ENCODE peak calls at places on chromosomes 2 and 18, in seven cellular contexts. V, N, M, A, W, T and G are unnamed samples.

GRCh38 chr2:222900354-222900753 is 39.5 kb downstream of the ACSL3 start:
- DNase-seq in V (no peak), N (no peak), M (no peak), A (no peak), W (no peak), T (no peak), G (no peak)

GRCh38 chr2:209663149-209663548 is 108.5 kb upstream of the UNC80 start:
- DNase-seq in V (no peak), N (no peak), M (no peak), A (peak; percentile 85), W (no peak), T (no peak), G (no peak)

GRCh38 chr2:167192833-167193232 is 304.6 kb downstream of the XIRP2 start:
- DNase-seq in V (no peak), N (no peak), M (no peak), A (no peak), W (no peak), T (no peak), G (no peak)

GRCh38 chr2:101109451-101110140 is 41.6 kb downstream of the TBC1D8 start:
- DNase-seq in V (no peak), N (no peak), M (no peak), A (no peak), W (no peak), T (no peak), G (no peak)

GRCh38 chr2:156110890-156111289 is 221.6 kb downstream of the NR4A2 start:
- DNase-seq in V (peak; percentile 37), N (peak; percentile 37), M (no peak), A (no peak), W (no peak), T (peak; percentile 45), G (no peak)

GRCh38 chr18:10454800-10455550 is 540 bp downstream of the APCDD1 start:
- DNase-seq in V (peak; percentile 36), N (no peak), M (peak; percentile 32), A (no peak), W (peak; percentile 68), T (no peak), G (peak; percentile 30)

GRCh38 chr18:62715829-62716678 is 713 bp downstream of the PHLPP1 start:
- DNase-seq in V (peak; percentile 50), N (peak; percentile 16), M (peak; percentile 40), A (peak; percentile 78), W (peak; percentile 66), T (peak; percentile 57), G (peak; percentile 38)

GRCh38 chr2:176096986-176097819 is 2.4 kb upstream of the HOXD12 start:
- DNase-seq in V (peak; percentile 86), N (peak; percentile 66), M (peak; percentile 73), A (peak; percentile 74), W (peak; percentile 75), T (peak; percentile 75), G (peak; percentile 82)

GRCh38 chr18:26745288-26745975 is 120.1 kb downstream of the AQP4 start:
- DNase-seq in V (no peak), N (no peak), M (no peak), A (no peak), W (no peak), T (no peak), G (peak; percentile 66)

GRCh38 chr2:113848758-113849460 is 41.0 kb upstream of the ACTR3 start:
- DNase-seq in V (no peak), N (peak; percentile 13), M (no peak), A (no peak), W (no peak), T (no peak), G (no peak)

GRCh38 chr2:121810959-121811853 is 55.8 kb downstream of the TSN start:
- DNase-seq in V (peak; percentile 58), N (peak; percentile 35), M (peak; percentile 54), A (peak; percentile 84), W (peak; percentile 53), T (peak; percentile 30), G (peak; percentile 23)

GRCh38 chr18:2325308-2325849 is 245.9 kb downstream of the METTL4 start:
- DNase-seq in V (peak; percentile 9), N (no peak), M (no peak), A (no peak), W (no peak), T (no peak), G (no peak)
- TF ChIP-seq CTCF in V (no peak), N (no peak), M (no peak), A (no peak), W (no peak), T (no peak), G (no peak)

DNA sequence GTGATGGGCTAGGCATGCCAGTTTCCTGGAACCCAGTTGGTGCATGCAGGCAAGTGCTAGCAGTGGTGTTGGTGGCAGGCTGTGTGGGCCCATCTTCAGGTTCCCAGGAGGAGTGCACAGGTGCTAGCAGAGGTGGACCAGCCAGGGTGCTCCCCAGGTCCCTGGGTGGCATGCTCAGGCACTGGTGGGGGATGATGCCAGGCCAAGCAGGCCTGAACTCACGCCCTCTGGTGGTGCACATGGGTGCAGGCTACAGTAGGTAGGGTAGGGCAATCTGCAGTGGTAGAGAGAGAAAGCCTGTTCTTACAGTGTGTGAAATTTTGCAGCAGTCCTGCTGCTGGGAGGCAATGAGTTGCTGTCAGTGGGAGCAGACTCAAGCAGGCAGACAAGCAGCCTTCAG is 1651.8 kb downstream of the DPP10 start:
- DNase-seq in V (no peak), N (no peak), M (no peak), A (no peak), W (no peak), T (no peak), G (no peak)
- TF ChIP-seq CTCF in V (no peak), N (no peak), M (peak; percentile 41), A (no peak), W (no peak), T (no peak), G (no peak)

DNA sequence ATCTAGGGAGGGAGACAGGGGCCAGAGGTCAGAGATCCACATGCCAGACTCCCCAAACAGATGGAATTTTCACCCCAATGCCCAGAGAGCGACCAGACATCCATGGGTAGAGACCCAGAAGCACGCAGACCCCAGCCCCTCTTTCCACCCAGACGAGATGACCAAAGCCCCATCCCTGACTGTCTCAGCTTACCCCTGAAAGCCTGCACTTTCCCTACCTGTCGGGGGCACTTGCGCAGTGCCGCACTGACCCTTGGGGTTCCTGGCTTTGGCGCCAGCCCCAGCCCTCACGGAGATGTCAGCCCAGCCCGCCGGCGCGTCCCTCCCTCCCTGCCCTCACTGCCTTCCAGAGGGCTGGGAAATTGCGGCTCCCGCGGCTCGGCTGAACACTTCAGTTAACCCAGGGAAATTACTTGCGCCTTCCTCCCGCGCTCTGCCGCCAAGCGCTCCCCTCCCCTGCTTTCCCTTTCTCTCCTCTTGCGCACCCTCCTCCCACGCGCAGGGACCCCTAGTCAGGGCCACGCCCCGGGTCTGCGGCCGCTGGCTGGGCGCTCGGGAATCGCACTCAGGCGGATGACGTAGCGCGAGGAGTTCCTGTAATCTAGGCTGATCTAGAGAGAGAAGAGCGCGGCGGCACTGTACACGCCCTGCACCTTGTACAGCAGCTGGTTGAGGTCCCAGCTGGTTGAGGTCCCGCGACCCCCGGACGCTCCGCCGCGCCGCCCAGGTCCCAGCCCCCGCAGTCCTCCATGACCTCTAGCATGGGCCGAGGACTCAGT is 12.0 kb downstream of the ALPG start:
- DNase-seq in V (peak; percentile 43), N (no peak), M (no peak), A (no peak), W (no peak), T (no peak), G (no peak)
- TF ChIP-seq CTCF in V (no peak), N (no peak), M (no peak), A (no peak), W (no peak), T (no peak), G (no peak)

DNA sequence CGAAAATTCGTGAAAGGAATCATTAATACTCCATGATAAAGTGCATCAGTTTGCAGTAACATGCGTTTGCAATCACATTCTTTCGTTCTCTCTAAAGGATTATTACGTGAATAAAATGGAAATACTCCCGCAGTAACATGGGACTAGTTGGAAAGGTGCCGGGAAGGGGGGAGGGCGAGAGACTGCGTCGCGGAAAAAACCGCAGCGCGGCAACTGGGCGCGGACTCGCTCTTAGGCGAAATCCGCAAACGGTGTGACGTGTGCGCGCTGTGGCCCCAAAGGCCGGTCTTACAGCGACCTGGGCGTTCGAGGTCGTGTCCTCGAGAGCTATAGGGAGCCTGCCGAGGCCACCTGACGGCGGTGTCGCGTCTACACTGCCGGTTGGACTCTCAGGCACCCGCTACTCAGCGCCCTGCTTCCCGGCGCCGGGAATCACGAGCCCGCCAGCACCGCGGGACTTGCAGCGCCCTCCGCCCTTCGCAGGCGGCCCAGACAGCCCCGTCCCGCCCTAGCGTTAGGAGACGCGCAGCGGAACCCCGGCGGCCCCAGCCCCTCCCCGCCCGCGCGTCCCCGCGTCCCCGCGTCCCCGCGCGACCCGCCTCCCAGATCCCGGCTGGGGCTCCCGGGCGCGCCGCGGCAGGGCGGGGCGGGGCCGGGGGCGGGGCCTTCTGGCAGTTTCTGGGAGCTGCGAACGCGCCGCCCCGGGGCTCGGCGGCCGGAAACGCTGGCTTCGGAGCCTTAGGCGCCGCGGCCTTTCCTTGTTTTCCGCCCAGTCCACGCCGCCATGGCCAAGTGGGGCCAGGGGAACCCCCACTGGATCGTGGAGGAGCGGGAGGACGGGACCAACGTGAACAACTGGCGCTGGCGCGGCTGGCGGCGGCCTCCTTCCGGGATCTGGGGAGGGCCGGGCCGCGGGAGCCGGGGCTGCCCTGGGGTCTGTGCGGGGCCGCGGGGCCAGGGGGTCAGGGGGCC is 15.1 kb downstream of the C2orf74 start:
- DNase-seq in V (peak; percentile 96), N (peak; percentile 69), M (peak; percentile 89), A (peak; percentile 94), W (peak; percentile 94), T (peak; percentile 94), G (peak; percentile 89)
- TF ChIP-seq CTCF in V (no peak), N (no peak), M (peak; percentile 20), A (no peak), W (no peak), T (no peak), G (peak; percentile 12)

DNA sequence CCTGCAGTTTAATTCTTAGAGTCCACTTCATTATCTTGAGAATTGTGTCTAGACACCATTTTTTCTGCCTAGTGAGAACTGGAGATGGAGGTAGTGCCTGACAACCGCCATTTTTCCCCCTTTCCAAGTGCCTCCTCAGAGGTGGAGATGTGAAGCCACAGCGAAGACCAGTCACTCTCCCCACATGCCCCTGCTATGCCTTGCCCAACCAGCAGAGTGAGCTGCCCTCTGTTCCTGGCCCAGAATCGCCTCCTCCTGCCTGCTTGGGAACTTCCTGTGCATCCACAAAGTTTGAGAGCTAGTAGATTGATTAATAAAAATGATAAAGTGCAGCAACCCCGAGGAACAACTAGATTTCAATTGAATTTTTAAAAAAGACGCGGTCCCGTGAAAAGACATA is 123.3 kb downstream of the CLIP4 start:
- DNase-seq in V (peak; percentile 69), N (peak; percentile 26), M (no peak), A (peak; percentile 62), W (no peak), T (no peak), G (no peak)
- TF ChIP-seq CTCF in V (peak; percentile 63), N (peak; percentile 85), M (peak; percentile 59), A (peak; percentile 52), W (no peak), T (no peak), G (peak; percentile 29)

DNA sequence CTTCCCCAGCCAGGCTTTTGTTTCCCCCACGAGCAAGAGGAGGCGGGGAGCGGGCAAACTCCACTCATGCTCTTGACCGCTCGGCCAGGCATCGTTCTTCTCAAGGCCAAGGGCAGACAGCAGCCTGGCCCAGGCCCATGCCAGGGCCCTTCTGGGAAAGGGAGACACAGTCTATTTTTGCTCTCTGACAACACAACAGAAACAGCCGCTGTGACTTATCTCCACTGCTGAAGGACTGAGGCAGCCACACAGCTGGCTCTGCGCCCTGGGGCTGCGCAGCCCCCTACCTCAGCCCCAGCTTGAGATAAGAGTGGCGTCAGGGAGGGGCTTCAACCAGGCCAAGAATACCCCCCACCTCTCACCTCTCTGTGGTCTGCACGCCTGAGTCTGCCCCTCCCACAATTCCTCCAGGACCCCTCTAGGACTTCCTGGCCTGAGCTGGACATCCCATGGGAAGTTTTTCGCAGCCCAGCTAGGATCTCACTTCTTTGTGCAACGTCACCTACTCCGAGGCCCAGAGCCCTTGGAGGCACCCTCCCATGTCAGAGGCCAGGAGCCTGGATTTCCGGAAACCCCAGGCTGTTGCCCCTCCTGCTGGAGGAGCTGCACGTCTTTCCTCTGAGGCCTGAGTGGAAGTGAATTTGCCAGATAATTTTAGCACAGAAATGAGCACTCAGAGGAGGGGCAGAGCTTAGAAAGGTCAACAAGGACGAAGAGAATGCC is 118.9 kb upstream of the OTOS start:
- DNase-seq in V (no peak), N (no peak), M (no peak), A (peak; percentile 96), W (no peak), T (no peak), G (no peak)
- TF ChIP-seq CTCF in V (no peak), N (no peak), M (no peak), A (peak; percentile 22), W (no peak), T (no peak), G (no peak)